ENCODE peak calls at places on chromosome 1, in ten cellular contexts. K is retina; X is activated naive CD4-positive, alpha-beta T cell; Q is cardiac muscle cell; D is tibial nerve; U is PC-3; F is posterior vena cava; S is activated T-cell treated with anti-CD3 and anti-CD28 coated beads for 4 hours; Y is neural crest cell; T is lung microvascular endothelial cell. E is an unnamed sample.

GRCh38 chr1:34911465-34911864 is 18.0 kb downstream of the DLGAP3 start:
- DNase-seq in K (no peak), X (no peak), Q (no peak), D (no peak), U (no peak), F (no peak), S (no peak), Y (no peak), T (no peak), E (no peak)

GRCh38 chr1:150613061-150613920 is 16.1 kb downstream of the ENSA start:
- DNase-seq in K (no peak), X (no peak), Q (no peak), D (peak; percentile 43), U (peak; percentile 98), F (no peak), S (no peak), Y (no peak), T (peak; percentile 99), E (peak; percentile 51)

GRCh38 chr1:109923131-109923945 is 12.7 kb downstream of the CSF1 start:
- DNase-seq in K (peak; percentile 15), X (no peak), Q (no peak), D (no peak), U (no peak), F (no peak), S (no peak), Y (no peak), T (peak; percentile 37), E (no peak)

GRCh38 chr1:45348020-45348419 is 7.8 kb upstream of the MUTYH start:
- DNase-seq in K (no peak), X (no peak), Q (no peak), D (no peak), U (peak; percentile 48), F (no peak), S (no peak), Y (no peak), T (no peak), E (no peak)

GRCh38 chr1:206004821-206005220 is 1.6 kb upstream of the RAB7B start:
- DNase-seq in K (no peak), X (no peak), Q (peak; percentile 60), D (no peak), U (no peak), F (no peak), S (no peak), Y (no peak), T (no peak), E (no peak)

GRCh38 chr1:29677028-29678024 is 441.0 kb downstream of the PTPRU start:
- DNase-seq in K (no peak), X (no peak), Q (no peak), D (peak; percentile 2), U (no peak), F (no peak), S (no peak), Y (no peak), T (no peak), E (no peak)

GRCh38 chr1:94069649-94070285 is 51.2 kb downstream of the ABCA4 start:
- DNase-seq in K (no peak), X (no peak), Q (no peak), D (no peak), U (peak; percentile 84), F (no peak), S (no peak), Y (no peak), T (peak; percentile 90), E (no peak)

GRCh38 chr1:200929530-200930278 is 35.0 kb downstream of the INAVA start:
- DNase-seq in K (no peak), X (no peak), Q (no peak), D (no peak), U (no peak), F (no peak), S (no peak), Y (no peak), T (no peak), E (no peak)

GRCh38 chr1:227892930-227893695 is 54.6 kb downstream of the WNT9A start:
- DNase-seq in K (no peak), X (no peak), Q (no peak), D (no peak), U (no peak), F (peak; percentile 70), S (no peak), Y (peak; percentile 1), T (no peak), E (peak; percentile 12)

GRCh38 chr1:220906561-220907334 is 27.5 kb downstream of the HLX start:
- DNase-seq in K (no peak), X (no peak), Q (no peak), D (no peak), U (peak; percentile 94), F (no peak), S (no peak), Y (no peak), T (no peak), E (no peak)

GRCh38 chr1:85278853-85279314 is 2.5 kb upstream of the BCL10 start:
- DNase-seq in K (no peak), X (no peak), Q (no peak), D (peak; percentile 60), U (peak; percentile 96), F (no peak), S (peak; percentile 55), Y (no peak), T (peak; percentile 97), E (no peak)

GRCh38 chr1:80392529-80392928 is 1386.0 kb upstream of the ADGRL4 start:
- DNase-seq in K (no peak), X (no peak), Q (no peak), D (no peak), U (peak; percentile 81), F (no peak), S (no peak), Y (no peak), T (no peak), E (no peak)

GRCh38 chr1:42177551-42177981 is 13.0 kb upstream of the GUCA2A start:
- DNase-seq in K (no peak), X (no peak), Q (no peak), D (no peak), U (peak; percentile 62), F (no peak), S (no peak), Y (no peak), T (peak; percentile 87), E (no peak)

GRCh38 chr1:26686795-26687194 is 9.0 kb upstream of the ARID1A start:
- DNase-seq in K (no peak), X (no peak), Q (peak; percentile 11), D (no peak), U (peak; percentile 47), F (no peak), S (no peak), Y (no peak), T (peak; percentile 13), E (no peak)

GRCh38 chr1:52752427-52752826 is 26.2 kb downstream of the ZYG11B start:
- DNase-seq in K (no peak), X (no peak), Q (no peak), D (no peak), U (peak; percentile 20), F (no peak), S (no peak), Y (no peak), T (no peak), E (no peak)

GRCh38 chr1:61741682-61742619 is at the start of gene PATJ:
- DNase-seq in K (peak; percentile 49), X (peak; percentile 64), Q (peak; percentile 67), D (peak; percentile 45), U (peak; percentile 90), F (peak; percentile 87), S (peak; percentile 56), Y (no peak), T (peak; percentile 11), E (peak; percentile 58)

GRCh38 chr1:22806584-22806983 is 95.9 kb downstream of the EPHB2 start:
- DNase-seq in K (peak; percentile 86), X (no peak), Q (no peak), D (no peak), U (no peak), F (no peak), S (no peak), Y (peak; percentile 40), T (no peak), E (no peak)

GRCh38 chr1:150472606-150473200 is 14.5 kb upstream of the TARS2 start:
- DNase-seq in K (no peak), X (no peak), Q (no peak), D (no peak), U (no peak), F (no peak), S (no peak), Y (no peak), T (no peak), E (no peak)